ENCODE peak calls at places on chromosomes 12 and 14, in four cellular contexts. One of them, this sample, is unnamed. For H3K9me3, the result is how much of the 10 kb centered on the place peaks cover.

GRCh38 chr12:21773263-21773741 is 1.2 kb downstream of the KCNJ8 start:
- DNase-seq in neural progenitor cell: peak
- DNase-seq in AG04450: no peak
- DNase-seq in IMR-90: peak
- DNase-seq in this sample: no peak

GRCh38 chr12:99746538-99746937 is 99.0 kb downstream of the GARIN6 start:
- DNase-seq in neural progenitor cell: peak
- DNase-seq in AG04450: no peak
- DNase-seq in IMR-90: no peak
- DNase-seq in this sample: no peak

GRCh38 chr12:108935165-108935564 is 55.3 kb downstream of the DAO start:
- DNase-seq in neural progenitor cell: no peak
- DNase-seq in AG04450: no peak
- DNase-seq in IMR-90: no peak
- DNase-seq in this sample: no peak

GRCh38 chr12:120470150-120470817 is 736 bp upstream of the SRSF9 start:
- DNase-seq in neural progenitor cell: peak
- DNase-seq in AG04450: no peak
- DNase-seq in IMR-90: peak
- DNase-seq in this sample: no peak

GRCh38 chr12:73421832-73422231 is 1115.8 kb upstream of the ATXN7L3B start:
- DNase-seq in neural progenitor cell: no peak
- DNase-seq in AG04450: no peak
- DNase-seq in IMR-90: no peak
- DNase-seq in this sample: no peak

GRCh38 chr12:113224955-113225354 is 3.7 kb downstream of the TPCN1 start:
- DNase-seq in neural progenitor cell: no peak
- DNase-seq in AG04450: no peak
- DNase-seq in IMR-90: no peak
- DNase-seq in this sample: no peak

GRCh38 chr12:28079539-28079938 is 107.0 kb upstream of the PTHLH start:
- DNase-seq in neural progenitor cell: no peak
- DNase-seq in AG04450: no peak
- DNase-seq in IMR-90: no peak
- DNase-seq in this sample: no peak

GRCh38 chr14:51327376-51327775 is 87.3 kb downstream of the TMX1 start:
- DNase-seq in neural progenitor cell: no peak
- DNase-seq in AG04450: no peak
- DNase-seq in IMR-90: peak
- DNase-seq in this sample: no peak

GRCh38 chr14:64788706-64789105 is 84.5 kb downstream of the PLEKHG3 start:
- DNase-seq in neural progenitor cell: no peak
- DNase-seq in AG04450: peak
- DNase-seq in IMR-90: peak
- DNase-seq in this sample: no peak

GRCh38 chr12:107236824-107237467 is 143.6 kb upstream of the CRY1 start:
- DNase-seq in neural progenitor cell: no peak
- DNase-seq in AG04450: peak
- DNase-seq in IMR-90: peak
- DNase-seq in this sample: no peak

GRCh38 chr14:29712586-29712985 is 215.1 kb downstream of the PRKD1 start:
- DNase-seq in neural progenitor cell: no peak
- DNase-seq in AG04450: no peak
- DNase-seq in IMR-90: no peak
- DNase-seq in this sample: no peak

GRCh38 chr12:15544589-15544988 is 222.3 kb downstream of the PTPRO start:
- DNase-seq in neural progenitor cell: no peak
- DNase-seq in AG04450: no peak
- DNase-seq in IMR-90: no peak
- DNase-seq in this sample: no peak
- H3K9me3 ChIP-seq in neural progenitor cell: under half
- H3K9me3 ChIP-seq in AG04450: under half
- H3K9me3 ChIP-seq in IMR-90: under half
- H3K9me3 ChIP-seq in this sample: under half

GRCh38 chr12:110373025-110373876 is 30.3 kb downstream of the ANAPC7 start:
- DNase-seq in neural progenitor cell: no peak
- DNase-seq in AG04450: no peak
- DNase-seq in IMR-90: no peak
- DNase-seq in this sample: no peak
- H3K9me3 ChIP-seq in neural progenitor cell: under half
- H3K9me3 ChIP-seq in AG04450: under half
- H3K9me3 ChIP-seq in IMR-90: under half
- H3K9me3 ChIP-seq in this sample: under half

DNA sequence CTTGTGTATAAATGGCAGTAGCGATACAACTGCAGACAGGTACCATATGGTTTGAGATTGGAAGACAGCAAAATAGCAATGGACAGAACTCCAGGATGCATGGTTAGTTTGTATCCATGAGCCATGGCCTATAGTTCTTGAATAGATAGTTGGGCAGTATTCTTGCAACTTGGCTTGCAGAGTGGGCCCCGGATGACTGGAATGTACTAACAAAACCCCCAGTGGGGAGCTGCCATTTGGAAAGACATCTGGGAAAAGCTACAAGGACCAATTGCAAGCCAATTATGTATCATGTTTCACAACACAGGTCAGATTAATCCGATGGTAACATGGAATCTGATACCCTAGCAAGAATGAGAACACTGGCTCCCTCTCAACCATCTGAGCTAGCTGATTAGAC is 279.6 kb downstream of the RERGL start:
- DNase-seq in neural progenitor cell: no peak
- DNase-seq in AG04450: no peak
- DNase-seq in IMR-90: no peak
- DNase-seq in this sample: no peak
- H3K9me3 ChIP-seq in neural progenitor cell: under half
- H3K9me3 ChIP-seq in AG04450: under half
- H3K9me3 ChIP-seq in IMR-90: under half
- H3K9me3 ChIP-seq in this sample: under half

DNA sequence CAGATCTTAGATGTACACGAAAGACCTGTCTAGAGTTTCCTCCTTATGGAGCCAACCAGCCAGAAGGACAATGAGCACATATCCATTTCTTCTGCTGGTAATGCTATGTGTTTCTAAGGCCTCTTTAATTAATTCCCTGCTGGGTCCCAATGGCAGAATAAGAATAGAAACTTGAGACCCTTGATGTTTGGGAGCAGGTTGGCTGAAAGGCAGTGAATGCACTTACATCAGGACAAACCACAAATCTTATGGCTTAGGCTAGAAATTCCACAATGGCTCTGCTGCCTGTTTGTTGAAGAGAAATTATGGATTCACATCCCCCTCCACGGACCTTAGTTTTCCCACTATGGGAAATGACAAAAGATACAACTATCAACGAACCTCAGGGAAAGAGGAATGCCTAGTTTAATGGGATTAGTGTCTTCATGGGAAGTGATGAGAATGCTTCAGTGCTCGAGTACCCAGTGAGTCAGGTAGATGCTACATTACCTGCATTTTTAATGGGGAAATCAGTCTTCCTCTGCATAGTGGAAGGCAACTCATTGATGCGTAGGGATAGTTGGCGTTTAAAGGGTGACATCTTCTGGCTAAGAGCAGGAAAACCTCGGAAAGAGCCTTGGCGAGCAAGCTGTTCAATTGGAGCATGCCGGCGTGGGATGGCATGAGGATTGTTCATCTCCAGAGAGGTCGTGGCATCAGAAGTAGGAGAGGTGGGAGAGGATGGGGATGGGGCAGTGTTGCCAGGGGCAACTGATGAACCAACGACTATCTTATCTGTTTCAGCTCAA is 46.5 kb downstream of the PAPLN start:
- DNase-seq in neural progenitor cell: peak
- DNase-seq in AG04450: no peak
- DNase-seq in IMR-90: peak
- DNase-seq in this sample: no peak
- H3K9me3 ChIP-seq in neural progenitor cell: under half
- H3K9me3 ChIP-seq in AG04450: under half
- H3K9me3 ChIP-seq in IMR-90: under half
- H3K9me3 ChIP-seq in this sample: under half

GRCh38 chr14:66001356-66001755 is 484.8 kb upstream of the CCDC196 start:
- DNase-seq in neural progenitor cell: no peak
- DNase-seq in AG04450: no peak
- DNase-seq in IMR-90: no peak
- DNase-seq in this sample: no peak

GRCh38 chr14:65999865-66000264 is 486.3 kb upstream of the CCDC196 start:
- DNase-seq in neural progenitor cell: no peak
- DNase-seq in AG04450: no peak
- DNase-seq in IMR-90: no peak
- DNase-seq in this sample: no peak

GRCh38 chr14:66005899-66006434 is 480.2 kb upstream of the CCDC196 start:
- DNase-seq in neural progenitor cell: no peak
- DNase-seq in AG04450: no peak
- DNase-seq in IMR-90: no peak
- DNase-seq in this sample: no peak

GRCh38 chr14:66000771-66001170 is 485.4 kb upstream of the CCDC196 start:
- DNase-seq in neural progenitor cell: no peak
- DNase-seq in AG04450: no peak
- DNase-seq in IMR-90: no peak
- DNase-seq in this sample: no peak

GRCh38 chr14:66003082-66003740 is 483.0 kb upstream of the CCDC196 start:
- DNase-seq in neural progenitor cell: peak
- DNase-seq in AG04450: no peak
- DNase-seq in IMR-90: no peak
- DNase-seq in this sample: no peak
- H3K9me3 ChIP-seq in neural progenitor cell: under half
- H3K9me3 ChIP-seq in AG04450: under half
- H3K9me3 ChIP-seq in IMR-90: under half
- H3K9me3 ChIP-seq in this sample: under half

GRCh38 chr12:48473061-48473460 is 702 bp downstream of the ANP32D start:
- DNase-seq in neural progenitor cell: no peak
- DNase-seq in AG04450: no peak
- DNase-seq in IMR-90: no peak
- DNase-seq in this sample: no peak

DNA sequence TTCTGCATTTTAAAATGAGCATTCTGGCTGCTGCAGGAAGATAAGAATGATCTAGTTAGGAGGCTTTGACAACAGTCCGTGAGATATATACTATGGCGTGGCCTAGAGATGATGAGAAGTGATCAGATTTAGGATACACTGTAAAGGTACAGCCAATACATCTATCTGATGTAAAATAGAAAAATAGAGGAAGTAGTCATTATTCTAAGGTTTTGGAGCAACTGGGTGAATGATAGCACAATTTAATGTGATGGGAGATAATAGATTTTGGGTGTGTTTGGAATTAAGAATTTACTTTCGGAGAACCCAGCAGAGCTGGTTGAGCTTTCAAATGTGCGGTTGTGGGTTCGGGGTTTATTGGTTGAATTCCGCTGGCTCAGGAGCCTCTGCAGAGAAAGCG is at the start of gene ANP32D:
- DNase-seq in neural progenitor cell: no peak
- DNase-seq in AG04450: no peak
- DNase-seq in IMR-90: no peak
- DNase-seq in this sample: no peak
- H3K9me3 ChIP-seq in neural progenitor cell: under half
- H3K9me3 ChIP-seq in AG04450: under half
- H3K9me3 ChIP-seq in IMR-90: under half
- H3K9me3 ChIP-seq in this sample: under half

GRCh38 chr12:11152725-11153124 is 18.3 kb upstream of the SMIM10L1 start:
- DNase-seq in neural progenitor cell: no peak
- DNase-seq in AG04450: no peak
- DNase-seq in IMR-90: no peak
- DNase-seq in this sample: no peak
- H3K9me3 ChIP-seq in neural progenitor cell: under half
- H3K9me3 ChIP-seq in AG04450: under half
- H3K9me3 ChIP-seq in IMR-90: under half
- H3K9me3 ChIP-seq in this sample: under half

GRCh38 chr12:133038310-133038709 is 1.0 kb downstream of the ZNF84 start:
- DNase-seq in neural progenitor cell: no peak
- DNase-seq in AG04450: no peak
- DNase-seq in IMR-90: no peak
- DNase-seq in this sample: no peak

GRCh38 chr12:133037207-133038005 is at the start of gene ZNF84:
- DNase-seq in neural progenitor cell: peak
- DNase-seq in AG04450: peak
- DNase-seq in IMR-90: peak
- DNase-seq in this sample: peak
- H3K9me3 ChIP-seq in neural progenitor cell: under half
- H3K9me3 ChIP-seq in AG04450: under half
- H3K9me3 ChIP-seq in IMR-90: under half
- H3K9me3 ChIP-seq in this sample: half or more

This sample was measured in CD4-positive, alpha-beta T cell.